ENCODE peak calls at places on chromosomes 12 and 14, in nine cellular contexts. B is fibroblast of mammary gland; N is vagina; K is NCI-H446; R is activated T-helper 1 cell treated with anti-CD3 and anti-CD28 coated beads, Interleukin-2, amount 50 U/mL, for 16 hours; O is ureter; I is epithelial cell of prostate; D is tibial nerve; E is progenitor cell of endocrine pancreas. T is an unnamed sample.

GRCh38 chr12:86669010-86669409 is 412.8 kb upstream of the MGAT4C start:
- DNase-seq in B (no peak), N (no peak), K (no peak), R (no peak), O (peak), I (peak), D (no peak), E (no peak), T (no peak)

GRCh38 chr14:77989441-77989891 is 180.7 kb upstream of the NRXN3 start:
- DNase-seq in B (no peak), N (peak), K (no peak), R (no peak), O (no peak), I (no peak), D (no peak), E (no peak), T (no peak)

GRCh38 chr12:128318946-128319345 is 52.0 kb downstream of the TMEM132C start:
- DNase-seq in B (no peak), N (no peak), K (no peak), R (no peak), O (no peak), I (no peak), D (no peak), E (no peak), T (no peak)

GRCh38 chr12:121893901-121894540 is 5.4 kb downstream of the PSMD9 start:
- DNase-seq in B (peak), N (no peak), K (no peak), R (no peak), O (no peak), I (peak), D (no peak), E (no peak), T (no peak)

GRCh38 chr12:119229837-119230236 is 51.1 kb downstream of the HSPB8 start:
- DNase-seq in B (peak), N (no peak), K (peak), R (no peak), O (no peak), I (no peak), D (no peak), E (peak), T (no peak)

GRCh38 chr12:43370299-43370698 is 181.7 kb downstream of the ADAMTS20 start:
- DNase-seq in B (peak), N (no peak), K (no peak), R (no peak), O (no peak), I (peak), D (no peak), E (no peak), T (no peak)

GRCh38 chr12:81252228-81252627 is 174.3 kb downstream of the ACSS3 start:
- DNase-seq in B (peak), N (no peak), K (no peak), R (no peak), O (no peak), I (no peak), D (no peak), E (no peak), T (no peak)

GRCh38 chr12:12720052-12720451 is 2.9 kb downstream of the CDKN1B start:
- DNase-seq in B (no peak), N (no peak), K (no peak), R (no peak), O (no peak), I (no peak), D (no peak), E (no peak), T (no peak)

GRCh38 chr14:62691613-62692489 is 353.4 kb downstream of the KCNH5 start:
- DNase-seq in B (peak), N (no peak), K (peak), R (no peak), O (peak), I (peak), D (no peak), E (no peak), T (no peak)

GRCh38 chr12:120699553-120699952 is 10.7 kb upstream of the UNC119B start:
- DNase-seq in B (no peak), N (no peak), K (no peak), R (no peak), O (no peak), I (no peak), D (no peak), E (no peak), T (no peak)

GRCh38 chr12:51388066-51388799 is 3.0 kb downstream of the GALNT6 start:
- DNase-seq in B (peak), N (no peak), K (peak), R (no peak), O (no peak), I (no peak), D (no peak), E (no peak), T (no peak)

GRCh38 chr12:14993117-14993516 is 20.3 kb downstream of the PDE6H start:
- DNase-seq in B (no peak), N (no peak), K (no peak), R (no peak), O (no peak), I (no peak), D (no peak), E (no peak), T (no peak)

GRCh38 chr12:68416826-68417225 is 84.7 kb upstream of the MDM1 start:
- DNase-seq in B (no peak), N (no peak), K (no peak), R (no peak), O (no peak), I (no peak), D (no peak), E (no peak), T (no peak)

GRCh38 chr12:10027311-10028099 is 3.0 kb upstream of the CLEC9A start:
- DNase-seq in B (peak), N (no peak), K (no peak), R (no peak), O (no peak), I (peak), D (no peak), E (no peak), T (no peak)

GRCh38 chr14:101103321-101103901 is 199.9 kb upstream of the RTL1 start:
- DNase-seq in B (no peak), N (no peak), K (no peak), R (no peak), O (peak), I (no peak), D (no peak), E (no peak), T (no peak)

GRCh38 chr14:65880507-65880906 is 468.0 kb downstream of the FUT8 start:
- DNase-seq in B (peak), N (no peak), K (no peak), R (no peak), O (no peak), I (no peak), D (no peak), E (no peak), T (no peak)

GRCh38 chr14:94648801-94649200 is 36.6 kb downstream of the SERPINA3 start:
- DNase-seq in B (no peak), N (peak), K (no peak), R (no peak), O (peak), I (no peak), D (no peak), E (no peak), T (no peak)

GRCh38 chr12:6954754-6955461 is 3.8 kb downstream of the PTPN6 start:
- DNase-seq in B (no peak), N (no peak), K (no peak), R (no peak), O (no peak), I (no peak), D (no peak), E (no peak), T (no peak)

GRCh38 chr12:84764006-84764405 is 148.6 kb downstream of the SLC6A15 start:
- DNase-seq in B (no peak), N (no peak), K (no peak), R (no peak), O (no peak), I (no peak), D (no peak), E (no peak), T (no peak)

GRCh38 chr14:83994020-83994419 is 1535.9 kb upstream of the FLRT2 start:
- DNase-seq in B (peak), N (no peak), K (no peak), R (no peak), O (no peak), I (no peak), D (no peak), E (no peak), T (no peak)

GRCh38 chr12:69645031-69645430 is 34.3 kb upstream of the LRRC10 start:
- DNase-seq in B (peak), N (no peak), K (no peak), R (no peak), O (no peak), I (no peak), D (no peak), E (no peak), T (no peak)

GRCh38 chr14:52351561-52352491 is 37.7 kb downstream of the PTGER2 start:
- DNase-seq in B (peak), N (no peak), K (no peak), R (no peak), O (no peak), I (no peak), D (no peak), E (no peak), T (no peak)

GRCh38 chr14:89848165-89848564 is 106.4 kb downstream of the EFCAB11 start:
- DNase-seq in B (peak), N (no peak), K (no peak), R (no peak), O (no peak), I (no peak), D (no peak), E (no peak), T (no peak)

GRCh38 chr12:54412786-54413185 is 6.3 kb downstream of the ITGA5 start:
- DNase-seq in B (no peak), N (no peak), K (no peak), R (no peak), O (no peak), I (no peak), D (no peak), E (no peak), T (no peak)

GRCh38 chr12:72390146-72390545 is 118.0 kb downstream of the TRHDE start:
- DNase-seq in B (no peak), N (no peak), K (no peak), R (no peak), O (no peak), I (no peak), D (no peak), E (no peak), T (no peak)

GRCh38 chr12:108734200-108734906 is 3.0 kb upstream of the CORO1C start:
- DNase-seq in B (peak), N (no peak), K (no peak), R (no peak), O (no peak), I (peak), D (no peak), E (no peak), T (no peak)

GRCh38 chr12:6540181-6540877 is 6.0 kb downstream of the GAPDH start:
- DNase-seq in B (peak), N (peak), K (no peak), R (no peak), O (peak), I (peak), D (peak), E (no peak), T (peak)

GRCh38 chr12:94172031-94172430 is 23.7 kb downstream of the PLXNC1 start:
- DNase-seq in B (peak), N (no peak), K (peak), R (no peak), O (no peak), I (no peak), D (no peak), E (no peak), T (no peak)

GRCh38 chr12:93879476-93880376 is 202.6 kb downstream of the CRADD start:
- DNase-seq in B (peak), N (no peak), K (peak), R (no peak), O (no peak), I (no peak), D (no peak), E (no peak), T (no peak)

GRCh38 chr12:34607520-34608195 is 585.4 kb downstream of the ALG10 start:
- DNase-seq in B (no peak), N (peak), K (no peak), R (no peak), O (peak), I (no peak), D (no peak), E (no peak), T (no peak)

GRCh38 chr12:111699962-111700361 is 14.1 kb downstream of the ACAD10 start:
- DNase-seq in B (no peak), N (no peak), K (no peak), R (no peak), O (no peak), I (no peak), D (no peak), E (no peak), T (no peak)